ENCODE peak calls at places on chromosomes 16 and 17, in nine cellular contexts. T, S, G, H, K, P, A, U and Z are unnamed samples.

GRCh38 chr16:49937886-49938285 is 82.0 kb upstream of the ZNF423 start:
- DNase-seq in P (no peak), G (no peak), S (no peak), T (no peak), U (no peak), H (no peak), K (peak; percentile 45), A (no peak), Z (no peak)

GRCh38 chr16:2715519-2715918 is 4.5 kb downstream of the PRSS27 start:
- DNase-seq in S (peak; percentile 80), U (no peak), H (no peak), T (peak; percentile 77), P (peak; percentile 48), A (no peak), G (peak; percentile 77), K (peak; percentile 92), Z (peak; percentile 74)

GRCh38 chr17:57109393-57110151 is 24.5 kb downstream of the AKAP1 start:
- DNase-seq in S (no peak), H (no peak), G (peak; percentile 89), P (no peak), U (peak; percentile 40), A (no peak), T (no peak), K (no peak), Z (no peak)

GRCh38 chr17:48597775-48598631 is 4.4 kb upstream of the HOXB5 start:
- DNase-seq in K (no peak), T (peak; percentile 61), S (no peak), P (no peak), G (peak; percentile 49), U (no peak), A (no peak), H (no peak), Z (peak; percentile 47)

GRCh38 chr17:17682293-17682736 is 1.1 kb downstream of the RAI1 start:
- DNase-seq in T (peak; percentile 66), G (peak; percentile 68), P (no peak), H (no peak), K (peak; percentile 86), U (no peak), A (no peak), S (peak; percentile 47), Z (peak; percentile 79)

GRCh38 chr17:68455756-68456528 is 1.4 kb downstream of the WIPI1 start:
- DNase-seq in P (peak; percentile 59), T (no peak), A (no peak), U (peak; percentile 82), H (no peak), K (no peak), S (no peak), G (no peak), Z (no peak)

GRCh38 chr17:76080934-76081287 is 1.9 kb downstream of the ZACN start:
- DNase-seq in H (no peak), U (no peak), K (no peak), G (no peak), T (no peak), P (no peak), A (no peak), S (no peak), Z (no peak)

GRCh38 chr17:62750502-62751349 is 57.4 kb downstream of the MARCHF10 start:
- DNase-seq in P (peak; percentile 72), H (no peak), S (no peak), U (peak; percentile 48), A (no peak), T (no peak), K (no peak), G (no peak), Z (no peak)

GRCh38 chr16:79647586-79647985 is 47.0 kb upstream of the MAF start:
- DNase-seq in U (no peak), G (no peak), K (no peak), S (no peak), P (no peak), T (no peak), A (no peak), H (no peak), Z (no peak)

GRCh38 chr17:57420674-57421392 is 164.5 kb downstream of the MSI2 start:
- DNase-seq in P (no peak), K (no peak), S (no peak), U (no peak), H (no peak), T (no peak), G (no peak), A (no peak), Z (no peak)